ENCODE peak calls at places on chromosomes 11 and 22, in nine cellular contexts. One of them, this sample, is unnamed.

GRCh38 chr22:32996702-32997101 is 61.5 kb downstream of the SYN3 start:
- DNase-seq in GM23248: peak
- DNase-seq in CD8-positive, alpha-beta T cell: no peak
- DNase-seq in esophagus squamous epithelium: no peak
- DNase-seq in right atrium auricular region: peak
- DNase-seq in PC-9: peak
- DNase-seq in uterus: peak
- DNase-seq in HCT116: no peak
- DNase-seq in IMR-90: no peak
- DNase-seq in this sample: no peak

GRCh38 chr11:124946735-124947141 is 7.3 kb upstream of the CCDC15 start:
- DNase-seq in right atrium auricular region: no peak
- DNase-seq in IMR-90: peak
- DNase-seq in PC-9: no peak
- DNase-seq in HCT116: no peak
- DNase-seq in esophagus squamous epithelium: no peak
- DNase-seq in CD8-positive, alpha-beta T cell: no peak
- DNase-seq in uterus: no peak
- DNase-seq in GM23248: peak
- DNase-seq in this sample: peak

GRCh38 chr11:66559141-66559861 is 9.1 kb downstream of the CTSF start:
- DNase-seq in esophagus squamous epithelium: no peak
- DNase-seq in uterus: peak
- DNase-seq in right atrium auricular region: no peak
- DNase-seq in HCT116: no peak
- DNase-seq in GM23248: peak
- DNase-seq in CD8-positive, alpha-beta T cell: no peak
- DNase-seq in IMR-90: no peak
- DNase-seq in PC-9: no peak
- DNase-seq in this sample: no peak

GRCh38 chr11:18632841-18633240 is 1.3 kb downstream of the SPTY2D1 start:
- DNase-seq in HCT116: no peak
- DNase-seq in right atrium auricular region: no peak
- DNase-seq in GM23248: peak
- DNase-seq in CD8-positive, alpha-beta T cell: no peak
- DNase-seq in IMR-90: peak
- DNase-seq in esophagus squamous epithelium: no peak
- DNase-seq in PC-9: no peak
- DNase-seq in uterus: no peak
- DNase-seq in this sample: no peak

GRCh38 chr22:30080805-30081204 is 541 bp downstream of the HORMAD2 start:
- DNase-seq in CD8-positive, alpha-beta T cell: no peak
- DNase-seq in esophagus squamous epithelium: no peak
- DNase-seq in uterus: no peak
- DNase-seq in HCT116: no peak
- DNase-seq in PC-9: no peak
- DNase-seq in right atrium auricular region: no peak
- DNase-seq in GM23248: no peak
- DNase-seq in IMR-90: no peak
- DNase-seq in this sample: no peak

GRCh38 chr11:65870307-65870658 is 2.3 kb downstream of the EFEMP2 start:
- DNase-seq in HCT116: no peak
- DNase-seq in esophagus squamous epithelium: no peak
- DNase-seq in IMR-90: no peak
- DNase-seq in uterus: no peak
- DNase-seq in GM23248: no peak
- DNase-seq in PC-9: no peak
- DNase-seq in CD8-positive, alpha-beta T cell: no peak
- DNase-seq in right atrium auricular region: no peak
- DNase-seq in this sample: no peak

GRCh38 chr22:17969732-17970131 is 54.6 kb downstream of the MICAL3 start:
- DNase-seq in GM23248: peak
- DNase-seq in CD8-positive, alpha-beta T cell: no peak
- DNase-seq in right atrium auricular region: peak
- DNase-seq in uterus: peak
- DNase-seq in PC-9: peak
- DNase-seq in esophagus squamous epithelium: no peak
- DNase-seq in HCT116: no peak
- DNase-seq in IMR-90: peak
- DNase-seq in this sample: no peak

GRCh38 chr11:100629671-100630070 is 57.4 kb upstream of the ARHGAP42 start:
- DNase-seq in CD8-positive, alpha-beta T cell: no peak
- DNase-seq in HCT116: no peak
- DNase-seq in GM23248: no peak
- DNase-seq in esophagus squamous epithelium: no peak
- DNase-seq in right atrium auricular region: no peak
- DNase-seq in IMR-90: no peak
- DNase-seq in uterus: no peak
- DNase-seq in PC-9: no peak
- DNase-seq in this sample: no peak

GRCh38 chr11:36350137-36350513 is 54.0 kb downstream of the PRR5L start:
- DNase-seq in IMR-90: no peak
- DNase-seq in CD8-positive, alpha-beta T cell: no peak
- DNase-seq in esophagus squamous epithelium: no peak
- DNase-seq in uterus: no peak
- DNase-seq in PC-9: no peak
- DNase-seq in HCT116: no peak
- DNase-seq in right atrium auricular region: no peak
- DNase-seq in GM23248: no peak
- DNase-seq in this sample: no peak

GRCh38 chr11:57474017-57474750 is 13.9 kb downstream of the RTN4RL2 start:
- DNase-seq in CD8-positive, alpha-beta T cell: peak
- DNase-seq in GM23248: peak
- DNase-seq in right atrium auricular region: no peak
- DNase-seq in HCT116: no peak
- DNase-seq in uterus: no peak
- DNase-seq in PC-9: no peak
- DNase-seq in IMR-90: peak
- DNase-seq in esophagus squamous epithelium: no peak
- DNase-seq in this sample: no peak

GRCh38 chr22:17565986-17566687 is 2.8 kb downstream of the SLC25A18 start:
- DNase-seq in uterus: no peak
- DNase-seq in IMR-90: no peak
- DNase-seq in PC-9: no peak
- DNase-seq in GM23248: no peak
- DNase-seq in esophagus squamous epithelium: no peak
- DNase-seq in HCT116: no peak
- DNase-seq in CD8-positive, alpha-beta T cell: no peak
- DNase-seq in right atrium auricular region: no peak
- DNase-seq in this sample: no peak

GRCh38 chr11:838441-839279 is 3.7 kb downstream of the POLR2L start:
- DNase-seq in right atrium auricular region: no peak
- DNase-seq in esophagus squamous epithelium: no peak
- DNase-seq in HCT116: no peak
- DNase-seq in IMR-90: no peak
- DNase-seq in uterus: no peak
- DNase-seq in PC-9: no peak
- DNase-seq in GM23248: peak
- DNase-seq in CD8-positive, alpha-beta T cell: no peak
- DNase-seq in this sample: no peak

GRCh38 chr11:837990-838307 is 4.4 kb downstream of the POLR2L start:
- DNase-seq in right atrium auricular region: no peak
- DNase-seq in esophagus squamous epithelium: no peak
- DNase-seq in PC-9: no peak
- DNase-seq in CD8-positive, alpha-beta T cell: no peak
- DNase-seq in uterus: no peak
- DNase-seq in HCT116: no peak
- DNase-seq in GM23248: no peak
- DNase-seq in IMR-90: no peak
- DNase-seq in this sample: no peak

GRCh38 chr11:839280-839623 is 3.1 kb downstream of the POLR2L start:
- DNase-seq in uterus: no peak
- DNase-seq in GM23248: no peak
- DNase-seq in HCT116: no peak
- DNase-seq in esophagus squamous epithelium: no peak
- DNase-seq in PC-9: no peak
- DNase-seq in right atrium auricular region: no peak
- DNase-seq in IMR-90: no peak
- DNase-seq in CD8-positive, alpha-beta T cell: no peak
- DNase-seq in this sample: no peak

GRCh38 chr11:841981-842369 is 354 bp downstream of the POLR2L start:
- DNase-seq in uterus: no peak
- DNase-seq in IMR-90: no peak
- DNase-seq in esophagus squamous epithelium: no peak
- DNase-seq in CD8-positive, alpha-beta T cell: no peak
- DNase-seq in PC-9: no peak
- DNase-seq in GM23248: no peak
- DNase-seq in right atrium auricular region: no peak
- DNase-seq in HCT116: no peak
- DNase-seq in this sample: no peak

GRCh38 chr11:839875-840617 is 2.3 kb downstream of the POLR2L start:
- DNase-seq in IMR-90: no peak
- DNase-seq in uterus: no peak
- DNase-seq in CD8-positive, alpha-beta T cell: no peak
- DNase-seq in esophagus squamous epithelium: no peak
- DNase-seq in PC-9: no peak
- DNase-seq in GM23248: peak
- DNase-seq in right atrium auricular region: no peak
- DNase-seq in HCT116: no peak
- DNase-seq in this sample: no peak
- H3K27ac ChIP-seq in IMR-90: peak
- H3K27ac ChIP-seq in uterus: no peak
- H3K27ac ChIP-seq in CD8-positive, alpha-beta T cell: no peak
- H3K27ac ChIP-seq in esophagus squamous epithelium: no peak
- H3K27ac ChIP-seq in PC-9: no peak
- H3K27ac ChIP-seq in GM23248: peak
- H3K27ac ChIP-seq in right atrium auricular region: no peak
- H3K27ac ChIP-seq in HCT116: peak
- H3K27ac ChIP-seq in this sample: no peak

DNA sequence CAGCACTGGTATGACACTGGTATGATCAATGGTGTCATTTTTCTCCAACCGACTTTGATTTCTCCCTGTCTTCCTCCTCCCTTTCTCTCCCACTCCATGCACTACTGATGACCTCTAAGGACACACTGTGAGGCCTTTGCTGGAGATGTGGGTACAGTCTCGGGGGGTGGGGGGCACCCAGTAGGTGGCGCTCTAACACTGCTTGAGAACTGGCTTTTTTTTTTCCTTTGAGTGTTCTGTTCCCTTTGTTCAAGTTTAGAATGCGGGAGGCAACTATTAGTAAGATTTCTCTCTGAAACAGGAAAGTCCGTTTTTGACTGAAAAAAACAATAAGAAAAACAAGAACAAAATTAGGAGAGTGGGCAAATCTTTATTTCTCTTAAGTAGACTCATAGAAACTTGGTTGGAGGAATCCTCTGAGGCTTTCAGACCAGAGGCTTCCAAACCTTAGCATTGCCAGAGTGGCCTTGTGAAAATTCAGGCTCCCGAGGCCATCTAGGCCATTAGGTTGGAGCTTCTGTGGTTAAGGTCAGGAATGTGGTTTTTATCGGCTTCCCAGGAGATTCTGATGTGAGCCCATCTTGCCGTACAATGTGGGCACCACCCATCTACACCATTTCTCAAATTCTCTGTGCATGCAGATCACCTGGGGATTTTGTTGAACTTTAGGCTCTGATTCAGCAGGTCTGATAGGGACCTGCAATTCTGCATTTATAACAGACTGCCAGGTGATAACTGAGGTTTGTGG is 43.2 kb downstream of the PANX1 start:
- DNase-seq in HCT116: peak
- DNase-seq in IMR-90: peak
- DNase-seq in GM23248: peak
- DNase-seq in PC-9: peak
- DNase-seq in CD8-positive, alpha-beta T cell: no peak
- DNase-seq in right atrium auricular region: no peak
- DNase-seq in uterus: no peak
- DNase-seq in esophagus squamous epithelium: no peak
- DNase-seq in this sample: no peak
- H3K4me3 ChIP-seq in HCT116: no peak
- H3K4me3 ChIP-seq in IMR-90: no peak
- H3K4me3 ChIP-seq in GM23248: no peak
- H3K4me3 ChIP-seq in PC-9: no peak
- H3K4me3 ChIP-seq in CD8-positive, alpha-beta T cell: no peak
- H3K4me3 ChIP-seq in right atrium auricular region: no peak
- H3K4me3 ChIP-seq in uterus: no peak
- H3K4me3 ChIP-seq in esophagus squamous epithelium: no peak
- H3K4me3 ChIP-seq in this sample: no peak

GRCh38 chr11:25293166-25293565 is 796.3 kb downstream of the LUZP2 start:
- DNase-seq in PC-9: no peak
- DNase-seq in esophagus squamous epithelium: no peak
- DNase-seq in uterus: no peak
- DNase-seq in HCT116: no peak
- DNase-seq in IMR-90: no peak
- DNase-seq in GM23248: no peak
- DNase-seq in CD8-positive, alpha-beta T cell: no peak
- DNase-seq in right atrium auricular region: no peak
- DNase-seq in this sample: no peak

GRCh38 chr11:25298450-25298849 is 801.6 kb downstream of the LUZP2 start:
- DNase-seq in IMR-90: no peak
- DNase-seq in HCT116: no peak
- DNase-seq in GM23248: no peak
- DNase-seq in uterus: no peak
- DNase-seq in right atrium auricular region: no peak
- DNase-seq in esophagus squamous epithelium: no peak
- DNase-seq in PC-9: no peak
- DNase-seq in CD8-positive, alpha-beta T cell: no peak
- DNase-seq in this sample: no peak
- H3K27ac ChIP-seq in IMR-90: no peak
- H3K27ac ChIP-seq in HCT116: no peak
- H3K27ac ChIP-seq in GM23248: no peak
- H3K27ac ChIP-seq in uterus: no peak
- H3K27ac ChIP-seq in right atrium auricular region: no peak
- H3K27ac ChIP-seq in esophagus squamous epithelium: no peak
- H3K27ac ChIP-seq in PC-9: no peak
- H3K27ac ChIP-seq in CD8-positive, alpha-beta T cell: no peak
- H3K27ac ChIP-seq in this sample: no peak

GRCh38 chr11:128354476-128354875 is 232.9 kb downstream of the ETS1 start:
- DNase-seq in right atrium auricular region: no peak
- DNase-seq in uterus: no peak
- DNase-seq in IMR-90: peak
- DNase-seq in CD8-positive, alpha-beta T cell: no peak
- DNase-seq in PC-9: no peak
- DNase-seq in GM23248: peak
- DNase-seq in esophagus squamous epithelium: no peak
- DNase-seq in HCT116: no peak
- DNase-seq in this sample: no peak

GRCh38 chr11:128355558-128355957 is 231.8 kb downstream of the ETS1 start:
- DNase-seq in GM23248: no peak
- DNase-seq in PC-9: no peak
- DNase-seq in CD8-positive, alpha-beta T cell: no peak
- DNase-seq in IMR-90: no peak
- DNase-seq in uterus: no peak
- DNase-seq in esophagus squamous epithelium: no peak
- DNase-seq in HCT116: no peak
- DNase-seq in right atrium auricular region: no peak
- DNase-seq in this sample: no peak

GRCh38 chr11:128356992-128357391 is 230.4 kb downstream of the ETS1 start:
- DNase-seq in PC-9: no peak
- DNase-seq in GM23248: no peak
- DNase-seq in uterus: no peak
- DNase-seq in IMR-90: no peak
- DNase-seq in esophagus squamous epithelium: no peak
- DNase-seq in right atrium auricular region: no peak
- DNase-seq in HCT116: no peak
- DNase-seq in CD8-positive, alpha-beta T cell: no peak
- DNase-seq in this sample: no peak

GRCh38 chr11:128361451-128362020 is 225.8 kb downstream of the ETS1 start:
- DNase-seq in GM23248: peak
- DNase-seq in esophagus squamous epithelium: no peak
- DNase-seq in uterus: no peak
- DNase-seq in HCT116: no peak
- DNase-seq in IMR-90: peak
- DNase-seq in right atrium auricular region: no peak
- DNase-seq in PC-9: no peak
- DNase-seq in CD8-positive, alpha-beta T cell: no peak
- DNase-seq in this sample: no peak

GRCh38 chr11:128359515-128359914 is 227.8 kb downstream of the ETS1 start:
- DNase-seq in right atrium auricular region: no peak
- DNase-seq in CD8-positive, alpha-beta T cell: no peak
- DNase-seq in PC-9: no peak
- DNase-seq in IMR-90: peak
- DNase-seq in uterus: no peak
- DNase-seq in esophagus squamous epithelium: no peak
- DNase-seq in GM23248: peak
- DNase-seq in HCT116: no peak
- DNase-seq in this sample: no peak
- H3K4me3 ChIP-seq in right atrium auricular region: no peak
- H3K4me3 ChIP-seq in CD8-positive, alpha-beta T cell: no peak
- H3K4me3 ChIP-seq in PC-9: no peak
- H3K4me3 ChIP-seq in IMR-90: no peak
- H3K4me3 ChIP-seq in uterus: no peak
- H3K4me3 ChIP-seq in esophagus squamous epithelium: no peak
- H3K4me3 ChIP-seq in GM23248: no peak
- H3K4me3 ChIP-seq in HCT116: no peak
- H3K4me3 ChIP-seq in this sample: no peak

This sample was measured in dorsolateral prefrontal cortex.